ENCODE peak calls at places on chromosomes 1 and 21, in eight cellular contexts. I is ovary; N is SK-MEL-5; M is cardiac septum; T is skeletal muscle cell; G is Caki2; D is left cardiac atrium; Z is stimulated activated CD4-positive, alpha-beta T cell treated with anti-CD3 and anti-CD28 coated beads, Interleukin-2, amount 100 ng/mL, for 48 hours. R is an unnamed sample.

GRCh38 chr1:58727363-58727762 is 27.5 kb upstream of the MYSM1 start:
- DNase-seq in N (peak; percentile 98), I (no peak), M (no peak), Z (no peak), D (no peak), G (peak; percentile 55), T (peak; percentile 86), R (no peak)

GRCh38 chr21:46056450-46056903 is 41.4 kb upstream of the COL6A2 start:
- DNase-seq in T (no peak), G (no peak), Z (no peak), I (peak; percentile 97), M (peak; percentile 83), N (no peak), D (peak; percentile 88), R (no peak)

GRCh38 chr1:14635421-14635820 is 36.9 kb downstream of the KAZN start:
- DNase-seq in T (no peak), N (no peak), I (no peak), Z (no peak), G (no peak), M (no peak), D (no peak), R (no peak)

GRCh38 chr1:28056129-28056925 is 32.1 kb downstream of the EYA3 start:
- DNase-seq in G (no peak), M (no peak), N (no peak), I (no peak), T (no peak), D (no peak), Z (peak; percentile 46), R (peak; percentile 65)

GRCh38 chr21:39447264-39447663 is 1.7 kb upstream of the LCA5L start:
- DNase-seq in Z (no peak), N (no peak), T (no peak), I (no peak), D (no peak), M (no peak), G (no peak), R (no peak)

GRCh38 chr1:87888456-87888855 is 559.8 kb downstream of the LMO4 start:
- DNase-seq in G (peak; percentile 50), N (no peak), Z (no peak), M (no peak), I (no peak), T (no peak), D (no peak), R (no peak)

GRCh38 chr1:37037675-37038074 is 3.4 kb upstream of the GRIK3 start:
- DNase-seq in I (no peak), T (no peak), G (no peak), M (no peak), D (no peak), N (no peak), Z (no peak), R (no peak)

GRCh38 chr1:178134061-178134460 is 40.2 kb downstream of the RASAL2 start:
- DNase-seq in Z (no peak), G (peak; percentile 37), M (no peak), T (peak; percentile 91), I (no peak), D (no peak), N (peak; percentile 57), R (no peak)

GRCh38 chr1:54645806-54646676 is 4.5 kb downstream of the MROH7 start:
- DNase-seq in Z (no peak), I (peak; percentile 32), G (no peak), T (no peak), D (peak; percentile 40), N (no peak), M (no peak), R (no peak)

GRCh38 chr1:2025491-2025981 is 6.4 kb downstream of the GABRD start:
- DNase-seq in T (no peak), M (no peak), N (no peak), I (peak; percentile 58), Z (no peak), G (no peak), D (peak; percentile 40), R (no peak)

GRCh38 chr1:235821361-235821981 is 45.2 kb downstream of the LYST start:
- DNase-seq in G (no peak), I (no peak), N (no peak), D (no peak), Z (no peak), T (peak; percentile 26), M (no peak), R (no peak)

GRCh38 chr1:109024651-109025050 is 17.3 kb downstream of the WDR47 start:
- DNase-seq in M (no peak), I (no peak), G (no peak), D (no peak), Z (no peak), T (no peak), N (no peak), R (no peak)

GRCh38 chr1:114353233-114353632 is 157.8 kb downstream of the TRIM33 start:
- DNase-seq in T (peak; percentile 84), M (peak; percentile 88), D (peak; percentile 75), Z (no peak), G (no peak), N (no peak), I (peak; percentile 42), R (no peak)

GRCh38 chr1:229370601-229371021 is 27.8 kb upstream of the CCSAP start:
- DNase-seq in N (no peak), D (peak; percentile 82), I (no peak), T (no peak), M (peak; percentile 86), G (no peak), Z (no peak), R (peak; percentile 23)

GRCh38 chr1:109239047-109239579 is 10.2 kb upstream of the CELSR2 start:
- DNase-seq in M (peak; percentile 68), D (no peak), T (no peak), G (no peak), N (no peak), I (no peak), Z (no peak), R (no peak)

GRCh38 chr1:59220356-59220755 is 76.5 kb upstream of the FGGY start:
- DNase-seq in T (no peak), I (no peak), M (no peak), G (no peak), D (no peak), Z (no peak), N (no peak), R (no peak)

GRCh38 chr1:185463011-185463410 is 146.0 kb upstream of the IVNS1ABP start:
- DNase-seq in M (no peak), D (no peak), G (peak; percentile 43), N (no peak), Z (no peak), I (no peak), T (no peak), R (no peak)

GRCh38 chr1:44073528-44073927 is 42.3 kb upstream of the SLC6A9 start:
- DNase-seq in M (no peak), I (no peak), T (no peak), D (no peak), G (no peak), N (no peak), Z (no peak), R (peak; percentile 30)

GRCh38 chr1:78236711-78237110 is 190.9 kb downstream of the GIPC2 start:
- DNase-seq in M (no peak), D (no peak), G (no peak), Z (no peak), I (no peak), T (no peak), N (no peak), R (no peak)

GRCh38 chr1:207336559-207337467 is 15.3 kb downstream of the CD55 start:
- DNase-seq in D (no peak), Z (peak; percentile 23), T (peak; percentile 75), N (no peak), G (peak; percentile 19), I (no peak), M (no peak), R (peak; percentile 68)

GRCh38 chr1:107365874-107366273 is 225.0 kb downstream of the NTNG1 start:
- DNase-seq in M (no peak), Z (no peak), N (no peak), I (no peak), D (no peak), G (no peak), T (no peak), R (no peak)

GRCh38 chr1:86714159-86714558 is 9.8 kb downstream of the SH3GLB1 start:
- DNase-seq in I (no peak), D (no peak), N (no peak), Z (no peak), T (no peak), G (no peak), M (no peak), R (no peak)

GRCh38 chr1:224616761-224617409 is 768 bp downstream of the CNIH3 start:
- DNase-seq in G (no peak), D (no peak), N (no peak), M (peak; percentile 35), I (no peak), Z (no peak), T (no peak), R (no peak)

R was measured in stimulated activated naive B cell treated with anti-CD40 and anti-IgM and Interleukin-4, amounts not matched to agents 10 μg/mL and 1 μg/mL and 100 μg/mL, for 72 hours.